ENCODE peak calls at places on chromosomes 11 and 22, in four cellular contexts. One of them, this sample, is unnamed.

GRCh38 chr22:17101475-17102296 is 16.9 kb downstream of the IL17RA start:
- DNase-seq in Panc1: no peak
- DNase-seq in stimulated activated CD4-positive, alpha-beta T cell treated with anti-CD3 and anti-CD28 coated beads, Interleukin-4, amount 100 ng/mL, for 1 hour: no peak
- DNase-seq in ureter: no peak
- DNase-seq in this sample: no peak

GRCh38 chr11:124879229-124879998 is 14.2 kb downstream of the ROBO3 start:
- DNase-seq in Panc1: no peak
- DNase-seq in stimulated activated CD4-positive, alpha-beta T cell treated with anti-CD3 and anti-CD28 coated beads, Interleukin-4, amount 100 ng/mL, for 1 hour: no peak
- DNase-seq in ureter: peak
- DNase-seq in this sample: no peak

GRCh38 chr22:30424471-30425326 is 869 bp upstream of the MTFP1 start:
- DNase-seq in Panc1: no peak
- DNase-seq in stimulated activated CD4-positive, alpha-beta T cell treated with anti-CD3 and anti-CD28 coated beads, Interleukin-4, amount 100 ng/mL, for 1 hour: no peak
- DNase-seq in ureter: no peak
- DNase-seq in this sample: peak

GRCh38 chr11:102341844-102342318 is 5.1 kb upstream of the BIRC2 start:
- DNase-seq in Panc1: no peak
- DNase-seq in stimulated activated CD4-positive, alpha-beta T cell treated with anti-CD3 and anti-CD28 coated beads, Interleukin-4, amount 100 ng/mL, for 1 hour: peak
- DNase-seq in ureter: peak
- DNase-seq in this sample: peak

GRCh38 chr11:121654506-121655480 is 202.0 kb upstream of the SORL1-AS1 start:
- DNase-seq in Panc1: no peak
- DNase-seq in stimulated activated CD4-positive, alpha-beta T cell treated with anti-CD3 and anti-CD28 coated beads, Interleukin-4, amount 100 ng/mL, for 1 hour: no peak
- DNase-seq in ureter: no peak
- DNase-seq in this sample: no peak

GRCh38 chr11:35145249-35145648 is 6.3 kb downstream of the CD44 start:
- DNase-seq in Panc1: no peak
- DNase-seq in stimulated activated CD4-positive, alpha-beta T cell treated with anti-CD3 and anti-CD28 coated beads, Interleukin-4, amount 100 ng/mL, for 1 hour: peak
- DNase-seq in ureter: no peak
- DNase-seq in this sample: no peak

GRCh38 chr11:120135838-120136237 is 2.1 kb downstream of the TRIM29 start:
- DNase-seq in Panc1: no peak
- DNase-seq in stimulated activated CD4-positive, alpha-beta T cell treated with anti-CD3 and anti-CD28 coated beads, Interleukin-4, amount 100 ng/mL, for 1 hour: no peak
- DNase-seq in ureter: peak
- DNase-seq in this sample: no peak

GRCh38 chr11:112513936-112514716 is 253.5 kb upstream of the PLET1 start:
- DNase-seq in Panc1: no peak
- DNase-seq in stimulated activated CD4-positive, alpha-beta T cell treated with anti-CD3 and anti-CD28 coated beads, Interleukin-4, amount 100 ng/mL, for 1 hour: no peak
- DNase-seq in ureter: no peak
- DNase-seq in this sample: no peak

GRCh38 chr11:26849009-26849408 is 127.1 kb upstream of the SLC5A12 start:
- DNase-seq in Panc1: no peak
- DNase-seq in stimulated activated CD4-positive, alpha-beta T cell treated with anti-CD3 and anti-CD28 coated beads, Interleukin-4, amount 100 ng/mL, for 1 hour: no peak
- DNase-seq in ureter: no peak
- DNase-seq in this sample: no peak

GRCh38 chr11:122253541-122254317 is 137.7 kb upstream of the BLID start:
- DNase-seq in Panc1: no peak
- DNase-seq in stimulated activated CD4-positive, alpha-beta T cell treated with anti-CD3 and anti-CD28 coated beads, Interleukin-4, amount 100 ng/mL, for 1 hour: no peak
- DNase-seq in ureter: no peak
- DNase-seq in this sample: no peak

GRCh38 chr22:25076281-25076680 is 123.4 kb upstream of the CRYBB3 start:
- DNase-seq in Panc1: no peak
- DNase-seq in stimulated activated CD4-positive, alpha-beta T cell treated with anti-CD3 and anti-CD28 coated beads, Interleukin-4, amount 100 ng/mL, for 1 hour: peak
- DNase-seq in ureter: no peak
- DNase-seq in this sample: no peak

GRCh38 chr11:2806351-2807058 is 79.1 kb downstream of the CDKN1C start:
- DNase-seq in Panc1: no peak
- DNase-seq in stimulated activated CD4-positive, alpha-beta T cell treated with anti-CD3 and anti-CD28 coated beads, Interleukin-4, amount 100 ng/mL, for 1 hour: no peak
- DNase-seq in ureter: peak
- DNase-seq in this sample: no peak

GRCh38 chr22:39661842-39662676 is 91.5 kb downstream of the CACNA1I start:
- DNase-seq in Panc1: no peak
- DNase-seq in stimulated activated CD4-positive, alpha-beta T cell treated with anti-CD3 and anti-CD28 coated beads, Interleukin-4, amount 100 ng/mL, for 1 hour: peak
- DNase-seq in ureter: peak
- DNase-seq in this sample: no peak

GRCh38 chr22:21082248-21082647 is 36.5 kb downstream of the LRRC74B start:
- DNase-seq in Panc1: no peak
- DNase-seq in stimulated activated CD4-positive, alpha-beta T cell treated with anti-CD3 and anti-CD28 coated beads, Interleukin-4, amount 100 ng/mL, for 1 hour: no peak
- DNase-seq in ureter: no peak
- DNase-seq in this sample: no peak

GRCh38 chr11:60511393-60511792 is 3.8 kb upstream of the MS4A13 start:
- DNase-seq in Panc1: no peak
- DNase-seq in stimulated activated CD4-positive, alpha-beta T cell treated with anti-CD3 and anti-CD28 coated beads, Interleukin-4, amount 100 ng/mL, for 1 hour: no peak
- DNase-seq in ureter: no peak
- DNase-seq in this sample: no peak

GRCh38 chr22:22704156-22704946 is 59.9 kb downstream of the GGTLC2 start:
- DNase-seq in Panc1: no peak
- DNase-seq in stimulated activated CD4-positive, alpha-beta T cell treated with anti-CD3 and anti-CD28 coated beads, Interleukin-4, amount 100 ng/mL, for 1 hour: no peak
- DNase-seq in ureter: peak
- DNase-seq in this sample: no peak

GRCh38 chr11:34959770-34960169 is 43.4 kb downstream of the PDHX start:
- DNase-seq in Panc1: no peak
- DNase-seq in stimulated activated CD4-positive, alpha-beta T cell treated with anti-CD3 and anti-CD28 coated beads, Interleukin-4, amount 100 ng/mL, for 1 hour: no peak
- DNase-seq in ureter: no peak
- DNase-seq in this sample: no peak

GRCh38 chr22:48795664-48796063 is 1032.0 kb downstream of the BRD1 start:
- DNase-seq in Panc1: no peak
- DNase-seq in stimulated activated CD4-positive, alpha-beta T cell treated with anti-CD3 and anti-CD28 coated beads, Interleukin-4, amount 100 ng/mL, for 1 hour: no peak
- DNase-seq in ureter: no peak
- DNase-seq in this sample: no peak

GRCh38 chr11:126484266-126484665 is 128.8 kb downstream of the ST3GAL4 start:
- DNase-seq in Panc1: no peak
- DNase-seq in stimulated activated CD4-positive, alpha-beta T cell treated with anti-CD3 and anti-CD28 coated beads, Interleukin-4, amount 100 ng/mL, for 1 hour: no peak
- DNase-seq in ureter: no peak
- DNase-seq in this sample: no peak

GRCh38 chr11:69052343-69053168 is 3.8 kb downstream of the TPCN2 start:
- DNase-seq in Panc1: no peak
- DNase-seq in stimulated activated CD4-positive, alpha-beta T cell treated with anti-CD3 and anti-CD28 coated beads, Interleukin-4, amount 100 ng/mL, for 1 hour: no peak
- DNase-seq in ureter: no peak
- DNase-seq in this sample: no peak

GRCh38 chr11:86067230-86068137 is 1.4 kb downstream of the PICALM start:
- DNase-seq in Panc1: no peak
- DNase-seq in stimulated activated CD4-positive, alpha-beta T cell treated with anti-CD3 and anti-CD28 coated beads, Interleukin-4, amount 100 ng/mL, for 1 hour: no peak
- DNase-seq in ureter: no peak
- DNase-seq in this sample: no peak

GRCh38 chr11:129951201-129951882 is 51.3 kb downstream of the PRDM10 start:
- DNase-seq in Panc1: no peak
- DNase-seq in stimulated activated CD4-positive, alpha-beta T cell treated with anti-CD3 and anti-CD28 coated beads, Interleukin-4, amount 100 ng/mL, for 1 hour: no peak
- DNase-seq in ureter: no peak
- DNase-seq in this sample: no peak